ENCODE peak calls at places on chromosome 16, in eight cellular contexts. S is thoracic aorta, L is pancreas, Z is esophagus muscularis mucosa, U is tibial artery, M is psoas muscle, R is WERI-Rb-1, H is epithelial cell of esophagus. K is an unnamed sample.

GRCh38 chr16:85220125-85220839 is 108.0 kb upstream of the CIBAR2 start:
- DNase-seq in U (peak), M (peak), R (peak), S (no peak), H (peak), L (peak), Z (no peak), K (peak)

GRCh38 chr16:67150058-67150832 is 553 bp downstream of the B3GNT9 start:
- DNase-seq in U (no peak), H (peak), M (peak), Z (no peak), L (no peak), S (no peak), R (no peak), K (peak)

GRCh38 chr16:85757341-85757822 is 6.5 kb upstream of the C16orf74 start:
- DNase-seq in R (no peak), M (no peak), S (no peak), H (peak), L (no peak), U (no peak), Z (no peak), K (peak)

GRCh38 chr16:1487395-1488053 is 1.2 kb downstream of the PTX4 start:
- DNase-seq in S (no peak), L (no peak), Z (no peak), M (no peak), U (no peak), R (no peak), H (no peak), K (no peak)

GRCh38 chr16:75320435-75320834 is 69.0 kb upstream of the BCAR1 start:
- DNase-seq in Z (no peak), R (no peak), L (no peak), M (no peak), S (no peak), U (no peak), H (no peak), K (no peak)

GRCh38 chr16:22217890-22218730 is 12.0 kb downstream of the EEF2K start:
- DNase-seq in H (no peak), M (peak), S (no peak), L (no peak), R (no peak), Z (no peak), U (peak), K (no peak)

GRCh38 chr16:47713225-47713595 is 252.1 kb downstream of the PHKB start:
- DNase-seq in S (no peak), U (no peak), R (no peak), H (peak), L (no peak), M (no peak), Z (no peak), K (peak)

GRCh38 chr16:29141586-29142324 is 156.9 kb downstream of the LAT start:
- DNase-seq in R (no peak), S (no peak), H (no peak), Z (no peak), L (no peak), U (peak), M (no peak), K (no peak)

GRCh38 chr16:64629622-64630021 is 492.2 kb downstream of the CDH11 start:
- DNase-seq in L (no peak), Z (no peak), S (no peak), U (no peak), R (no peak), H (peak), M (no peak), K (peak)

GRCh38 chr16:73068546-73069401 is 20.8 kb upstream of the ZFHX3 start:
- DNase-seq in Z (no peak), S (peak), R (no peak), M (peak), U (peak), H (peak), L (peak), K (peak)

GRCh38 chr16:66923866-66924265 is 1.5 kb downstream of the RRAD start:
- DNase-seq in S (no peak), H (no peak), M (no peak), Z (no peak), R (no peak), L (no peak), U (no peak), K (no peak)

GRCh38 chr16:57998484-57998883 is 2.0 kb downstream of the ZNF319 start:
- DNase-seq in Z (no peak), S (no peak), R (no peak), U (no peak), L (no peak), H (peak), M (no peak), K (peak)

GRCh38 chr16:51813609-51814008 is 662.5 kb upstream of the SALL1 start:
- DNase-seq in L (no peak), Z (no peak), R (peak), S (no peak), U (no peak), H (no peak), M (no peak), K (no peak)

GRCh38 chr16:69351309-69352027 is at the start of gene TMED6:
- DNase-seq in Z (no peak), R (peak), S (no peak), H (no peak), U (no peak), L (peak), M (no peak), K (no peak)

GRCh38 chr16:81610144-81610842 is 165.7 kb downstream of the CMIP start:
- DNase-seq in L (no peak), H (peak), M (peak), R (no peak), Z (no peak), U (peak), S (peak), K (no peak)

GRCh38 chr16:25633549-25633948 is 58.2 kb upstream of the HS3ST4 start:
- DNase-seq in L (no peak), M (no peak), Z (no peak), H (no peak), R (no peak), U (no peak), S (no peak), K (peak)

GRCh38 chr16:15482068-15482747 is 47.8 kb downstream of the BMERB1 start:
- DNase-seq in S (no peak), U (no peak), R (peak), L (peak), M (no peak), H (peak), Z (peak), K (peak)

GRCh38 chr16:2751577-2752034 is 832 bp upstream of the SRRM2 start:
- DNase-seq in S (no peak), H (no peak), M (no peak), U (no peak), L (no peak), R (peak), Z (no peak), K (no peak)

GRCh38 chr16:58462499-58462996 is 37.4 kb upstream of the NDRG4 start:
- DNase-seq in H (no peak), Z (no peak), U (no peak), M (no peak), L (no peak), R (no peak), S (no peak), K (no peak)

GRCh38 chr16:82993874-82994375 is 367.2 kb downstream of the CDH13 start:
- DNase-seq in M (no peak), R (no peak), H (no peak), Z (no peak), L (no peak), U (no peak), S (no peak), K (no peak)

GRCh38 chr16:70252355-70252988 is 732 bp upstream of the EXOSC6 start:
- DNase-seq in U (no peak), M (peak), L (no peak), S (no peak), Z (no peak), H (peak), R (peak), K (no peak)

GRCh38 chr16:82263456-82264159 is 93.6 kb upstream of the MPHOSPH6 start:
- DNase-seq in Z (no peak), S (no peak), U (peak), L (peak), R (peak), H (peak), M (no peak), K (peak)

GRCh38 chr16:81261049-81261648 is 22.7 kb downstream of the BCO1 start:
- DNase-seq in M (no peak), R (no peak), S (no peak), L (no peak), H (peak), U (no peak), Z (no peak), K (peak)

GRCh38 chr16:58110590-58111330 is 18.4 kb downstream of the CFAP20 start:
- DNase-seq in U (no peak), L (no peak), M (no peak), R (no peak), H (peak), S (no peak), Z (no peak), K (no peak)

GRCh38 chr16:15502041-15502725 is 67.8 kb downstream of the BMERB1 start:
- DNase-seq in S (no peak), M (no peak), R (no peak), H (peak), U (no peak), Z (no peak), L (no peak), K (peak)

GRCh38 chr16:20628213-20628612 is 52.0 kb upstream of the ACSM2B start:
- DNase-seq in R (no peak), L (no peak), H (no peak), Z (no peak), U (no peak), S (no peak), M (no peak), K (no peak)

GRCh38 chr16:23962001-23962400 is 126.2 kb downstream of the PRKCB start:
- DNase-seq in U (no peak), H (no peak), R (no peak), Z (no peak), L (no peak), M (no peak), S (no peak), K (no peak)

GRCh38 chr16:84834403-84834772 is 14.6 kb downstream of the CRISPLD2 start:
- DNase-seq in H (no peak), M (no peak), S (no peak), L (no peak), U (no peak), R (no peak), Z (no peak), K (no peak)

GRCh38 chr16:79042886-79043285 is 557.7 kb downstream of the MAF start:
- DNase-seq in L (no peak), Z (no peak), S (no peak), H (no peak), R (no peak), M (no peak), U (no peak), K (no peak)

GRCh38 chr16:79037429-79038373 is 562.8 kb downstream of the MAF start:
- DNase-seq in Z (no peak), L (peak), R (no peak), M (no peak), S (no peak), H (no peak), U (no peak), K (no peak)

GRCh38 chr16:79047337-79047736 is 553.2 kb downstream of the MAF start:
- DNase-seq in L (no peak), S (no peak), H (peak), Z (no peak), M (no peak), U (no peak), R (no peak), K (peak)

GRCh38 chr16:79045191-79045590 is 555.3 kb downstream of the MAF start:
- DNase-seq in S (no peak), U (no peak), R (no peak), L (no peak), H (no peak), M (no peak), Z (no peak), K (no peak)

GRCh38 chr16:79042141-79042540 is 558.4 kb downstream of the MAF start:
- DNase-seq in M (no peak), U (no peak), L (no peak), Z (no peak), S (no peak), R (no peak), H (no peak), K (no peak)
- H3K4me3 ChIP-seq in M (no peak), U (no peak), L (no peak), Z (no peak), S (no peak), R (no peak), H (no peak), K (no peak)

GRCh38 chr16:17275076-17275732 is 195.6 kb downstream of the XYLT1 start:
- DNase-seq in H (no peak), M (no peak), L (peak), Z (no peak), S (no peak), U (no peak), R (no peak), K (peak)

GRCh38 chr16:17275989-17276530 is 194.7 kb downstream of the XYLT1 start:
- DNase-seq in R (no peak), U (no peak), Z (no peak), H (no peak), M (no peak), L (no peak), S (no peak), K (no peak)

GRCh38 chr16:17278988-17279387 is 191.8 kb downstream of the XYLT1 start:
- DNase-seq in Z (no peak), S (no peak), R (no peak), L (peak), H (no peak), U (no peak), M (no peak), K (no peak)

GRCh38 chr16:17276610-17277009 is 194.2 kb downstream of the XYLT1 start:
- DNase-seq in M (no peak), U (no peak), H (no peak), Z (no peak), R (no peak), S (no peak), L (no peak), K (no peak)

GRCh38 chr16:17277981-17278381 is 192.8 kb downstream of the XYLT1 start:
- DNase-seq in U (no peak), H (no peak), R (peak), Z (no peak), S (no peak), L (peak), M (peak), K (no peak)
- TF ChIP-seq CTCF in U (peak), H (no peak), R (peak), Z (peak), S (peak), L (no peak), M (peak), K (no peak)

GRCh38 chr16:11024333-11025053 is 80.1 kb downstream of the CLEC16A start:
- DNase-seq in L (no peak), H (peak), M (no peak), U (no peak), Z (no peak), S (no peak), R (no peak), K (peak)
- H3K4me3 ChIP-seq in L (no peak), H (no peak), M (no peak), U (no peak), Z (no peak), S (no peak), R (no peak), K (no peak)

GRCh38 chr16:4909825-4910224 is 27.1 kb downstream of the PPL start:
- DNase-seq in U (no peak), Z (no peak), H (peak), L (no peak), M (no peak), R (no peak), S (no peak), K (no peak)
- TF ChIP-seq CTCF in U (no peak), Z (no peak), H (peak), L (no peak), M (no peak), R (no peak), S (no peak), K (no peak)

DNA sequence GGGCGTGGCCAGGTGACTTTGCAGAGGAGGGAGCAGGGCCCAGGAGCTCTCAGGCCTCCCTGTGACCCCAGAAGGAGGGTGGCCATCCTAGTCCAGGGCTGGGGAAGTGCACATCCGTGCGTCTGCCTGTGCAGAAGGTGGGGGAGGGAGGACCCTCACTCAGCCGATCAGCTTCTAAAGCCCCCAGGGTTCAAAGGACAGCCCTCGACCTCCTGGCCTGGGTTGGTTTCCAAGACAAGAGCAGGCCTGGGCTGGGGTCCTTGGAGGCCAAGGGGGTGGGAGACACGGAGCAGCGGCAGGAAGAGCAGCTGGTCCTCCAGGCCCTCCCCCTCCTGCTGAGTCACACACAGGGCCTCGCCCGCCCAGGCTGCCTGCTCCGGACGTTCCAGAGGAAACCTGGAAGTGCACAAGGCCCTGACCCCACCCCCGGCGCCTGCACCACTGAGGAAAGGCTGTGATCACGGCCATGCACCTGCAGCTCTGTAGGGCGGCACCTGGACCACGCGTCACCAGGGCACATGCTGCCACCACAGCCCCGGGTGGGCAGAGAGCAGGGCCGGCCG is 67.1 kb upstream of the ZNF469 start:
- DNase-seq in S (no peak), Z (no peak), U (no peak), R (no peak), H (peak), M (peak), L (no peak), K (peak)
- H3K4me3 ChIP-seq in S (no peak), Z (no peak), U (no peak), R (no peak), H (no peak), M (no peak), L (no peak), K (no peak)

DNA sequence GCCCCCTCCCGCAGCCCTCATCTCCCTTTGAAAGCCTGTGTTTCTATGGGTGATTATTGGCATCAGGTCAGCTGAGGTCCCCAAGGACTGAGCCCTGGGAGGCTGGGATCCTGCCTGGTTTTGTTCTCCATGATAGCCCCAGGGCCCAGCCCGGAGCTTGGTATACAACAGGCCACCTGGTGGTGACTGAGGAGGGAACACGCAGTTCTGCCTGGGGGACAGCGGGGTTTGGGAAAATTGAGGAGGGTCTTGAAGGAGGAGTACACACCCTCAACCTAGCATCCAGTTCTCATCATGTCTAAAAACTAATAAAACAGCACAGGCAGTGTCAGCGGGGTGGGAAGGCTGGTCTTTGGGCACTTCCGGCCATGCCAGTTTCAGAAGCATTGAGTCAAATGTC is 335.1 kb downstream of the CPPED1 start:
- DNase-seq in Z (no peak), H (no peak), R (no peak), L (no peak), M (no peak), S (no peak), U (no peak), K (no peak)
- TF ChIP-seq CTCF in Z (no peak), H (no peak), R (peak), L (no peak), M (no peak), S (no peak), U (no peak), K (no peak)

GRCh38 chr16:53372942-53373871 is 61.1 kb upstream of the RBL2 start:
- DNase-seq in U (no peak), H (peak), L (peak), Z (no peak), S (no peak), R (no peak), M (no peak), K (peak)
- H3K4me3 ChIP-seq in U (no peak), H (peak), L (peak), Z (peak), S (peak), R (no peak), M (peak), K (peak)

GRCh38 chr16:11047939-11048500 is 103.7 kb downstream of the CLEC16A start:
- DNase-seq in R (no peak), S (no peak), U (no peak), M (no peak), H (no peak), L (no peak), Z (no peak), K (no peak)
- TF ChIP-seq CTCF in R (no peak), S (no peak), U (no peak), M (no peak), H (no peak), L (no peak), Z (no peak), K (no peak)

DNA sequence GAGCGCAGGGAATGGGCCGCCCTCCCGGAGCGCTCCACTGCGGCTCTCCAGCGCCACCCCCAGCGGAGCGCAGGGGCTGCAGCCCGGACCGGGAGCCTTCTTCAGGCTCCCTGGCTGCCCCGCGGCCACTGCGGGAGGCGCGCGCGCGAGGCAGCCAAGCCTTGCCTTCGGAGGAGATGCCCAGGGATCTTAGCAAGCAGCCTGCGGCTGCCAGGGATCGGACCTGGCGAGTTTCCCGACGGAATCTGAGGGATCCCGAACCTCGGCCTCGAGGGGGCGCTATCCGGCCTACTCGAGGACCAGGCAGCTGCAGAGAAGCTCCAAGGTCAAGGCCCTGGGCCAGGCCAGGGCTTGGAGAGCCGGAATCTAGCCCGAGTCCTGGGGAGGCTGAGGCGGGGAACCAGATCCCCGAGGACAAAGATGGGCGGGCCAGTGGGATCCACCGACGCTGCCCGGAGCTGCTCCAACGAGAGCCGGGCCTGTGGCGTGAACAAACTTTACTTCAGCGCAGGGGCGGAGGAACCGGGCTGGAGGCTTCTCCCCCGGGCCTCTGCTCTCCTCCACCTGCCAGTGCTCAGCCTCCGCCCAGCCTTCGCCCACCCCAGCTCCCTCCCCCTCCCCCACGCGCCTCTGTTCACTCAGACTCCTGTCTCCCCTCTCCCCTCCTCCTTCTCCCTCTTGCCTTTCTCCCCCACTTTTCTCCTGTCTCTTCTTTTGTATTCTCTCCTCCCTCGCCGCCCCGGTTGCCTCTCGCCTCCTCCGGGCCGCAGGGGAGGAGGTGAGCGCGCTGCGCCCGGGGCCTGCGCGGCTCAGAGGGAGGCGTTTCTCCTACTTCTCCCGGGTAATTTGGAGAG is at the start of gene IRX6:
- DNase-seq in U (peak), M (peak), S (no peak), L (no peak), H (peak), Z (no peak), R (peak), K (no peak)
- H3K4me3 ChIP-seq in U (no peak), M (peak), S (peak), L (no peak), H (no peak), Z (no peak), R (peak), K (no peak)

GRCh38 chr16:9415588-9415987 is 324.1 kb downstream of the HAPSTR1 start:
- DNase-seq in H (no peak), L (no peak), S (no peak), R (peak), Z (no peak), U (no peak), M (no peak), K (no peak)
- TF ChIP-seq CTCF in H (no peak), L (no peak), S (no peak), R (peak), Z (no peak), U (no peak), M (no peak), K (no peak)